ENCODE peak calls at places on chromosome 19, in six cellular contexts. H is epithelial cell of proximal tubule, Q is neural progenitor cell, G is fibroblast of mammary gland, O is AG04450, C is hepatocyte. J is an unnamed sample.

GRCh38 chr19:53328967-53329366 is 4.6 kb upstream of the ZNF845 start:
- DNase-seq in G (peak), H (no peak), C (no peak), Q (no peak), O (no peak), J (peak)

GRCh38 chr19:40420766-40421467 is 4.9 kb downstream of the SERTAD1 start:
- DNase-seq in Q (peak), O (peak), H (no peak), G (peak), C (peak), J (peak)

GRCh38 chr19:46202872-46203860 is 26.4 kb upstream of the IGFL1 start:
- DNase-seq in H (no peak), G (no peak), C (no peak), Q (no peak), O (no peak), J (no peak)

GRCh38 chr19:10812902-10813404 is 23.1 kb downstream of the TMED1 start:
- DNase-seq in C (peak), H (no peak), G (peak), O (peak), Q (no peak), J (peak)

GRCh38 chr19:41298327-41298964 is 11.5 kb upstream of the CCDC97 start:
- DNase-seq in H (no peak), G (peak), Q (no peak), C (peak), O (peak), J (peak)

GRCh38 chr19:8004723-8005513 is 523 bp downstream of the ELAVL1 start:
- DNase-seq in C (peak), H (no peak), Q (no peak), O (no peak), G (peak), J (peak)

GRCh38 chr19:55362174-55362989 is 678 bp downstream of the GARIN5B start:
- DNase-seq in C (no peak), G (no peak), O (no peak), Q (no peak), H (no peak), J (no peak)

GRCh38 chr19:56112313-56112709 is 8.8 kb downstream of the ZNF787 start:
- DNase-seq in H (no peak), Q (no peak), C (no peak), O (no peak), G (no peak), J (no peak)

GRCh38 chr19:42246143-42246868 is 3.9 kb upstream of the GSK3A start:
- DNase-seq in Q (peak), G (peak), O (peak), H (no peak), C (peak), J (peak)

GRCh38 chr19:8096071-8096470 is 43.5 kb downstream of the CCL25 start:
- DNase-seq in C (no peak), O (no peak), Q (no peak), H (no peak), G (no peak), J (no peak)

GRCh38 chr19:4911314-4911713 is 2.0 kb downstream of the UHRF1 start:
- DNase-seq in H (no peak), O (no peak), C (no peak), G (no peak), Q (peak), J (no peak)

GRCh38 chr19:4916292-4917082 is 7.2 kb downstream of the UHRF1 start:
- DNase-seq in C (no peak), Q (no peak), O (no peak), G (no peak), H (no peak), J (no peak)

GRCh38 chr19:4913996-4914735 is 4.9 kb downstream of the UHRF1 start:
- DNase-seq in H (no peak), Q (no peak), C (no peak), O (no peak), G (no peak), J (no peak)

GRCh38 chr19:4911786-4912672 is 2.7 kb downstream of the UHRF1 start:
- DNase-seq in Q (peak), G (peak), O (peak), H (peak), C (peak), J (peak)

GRCh38 chr19:4914736-4915501 is 5.6 kb downstream of the UHRF1 start:
- DNase-seq in H (no peak), G (peak), O (peak), C (peak), Q (no peak), J (peak)
- TF ChIP-seq CTCF in H (no peak), G (no peak), O (no peak), C (no peak), Q (no peak), J (no peak)

GRCh38 chr19:43430976-43431375 is 16.3 kb downstream of the TEX101 start:
- DNase-seq in C (no peak), G (no peak), Q (no peak), O (no peak), H (no peak), J (no peak)

GRCh38 chr19:43433689-43434088 is 19.0 kb downstream of the TEX101 start:
- DNase-seq in G (no peak), O (no peak), H (no peak), Q (no peak), C (no peak), J (no peak)

GRCh38 chr19:43430142-43430710 is 15.5 kb downstream of the TEX101 start:
- DNase-seq in Q (no peak), C (peak), G (no peak), O (no peak), H (no peak), J (no peak)

GRCh38 chr19:43435775-43436174 is 21.1 kb downstream of the TEX101 start:
- DNase-seq in H (no peak), G (no peak), Q (no peak), O (no peak), C (no peak), J (no peak)

GRCh38 chr19:43432866-43433673 is 18.4 kb downstream of the TEX101 start:
- DNase-seq in C (peak), H (no peak), G (peak), O (no peak), Q (peak), J (peak)
- H3K4me3 ChIP-seq in C (no peak), H (no peak), G (no peak), O (no peak), Q (no peak), J (no peak)

GRCh38 chr19:43779147-43779819 is 1.5 kb downstream of the KCNN4 start:
- DNase-seq in C (peak), Q (no peak), H (no peak), G (no peak), O (no peak), J (no peak)

GRCh38 chr19:43781630-43782310 is 997 bp upstream of the KCNN4 start:
- DNase-seq in O (no peak), C (no peak), H (no peak), G (no peak), Q (no peak), J (no peak)

GRCh38 chr19:43778651-43779050 is 2.1 kb downstream of the KCNN4 start:
- DNase-seq in C (no peak), G (no peak), O (no peak), Q (no peak), H (no peak), J (no peak)

GRCh38 chr19:43780706-43781525 is at the start of gene KCNN4:
- DNase-seq in C (peak), O (no peak), H (no peak), Q (no peak), G (peak), J (peak)

GRCh38 chr19:43779820-43780219 is 953 bp downstream of the KCNN4 start:
- DNase-seq in Q (no peak), C (peak), O (no peak), H (no peak), G (no peak), J (no peak)
- TF ChIP-seq CTCF in Q (no peak), C (no peak), O (no peak), H (no peak), G (no peak), J (no peak)

GRCh38 chr19:33022472-33023116 is 42.1 kb downstream of the RHPN2 start:
- DNase-seq in Q (peak), O (no peak), G (no peak), C (no peak), H (no peak), J (no peak)
- H3K4me3 ChIP-seq in Q (peak), O (no peak), G (no peak), C (no peak), H (no peak), J (no peak)

GRCh38 chr19:17512574-17512939 is 1.1 kb downstream of the PGLS start:
- DNase-seq in H (no peak), C (no peak), G (no peak), Q (no peak), O (no peak), J (no peak)
- TF ChIP-seq CTCF in H (no peak), C (no peak), G (no peak), Q (no peak), O (no peak), J (no peak)

DNA sequence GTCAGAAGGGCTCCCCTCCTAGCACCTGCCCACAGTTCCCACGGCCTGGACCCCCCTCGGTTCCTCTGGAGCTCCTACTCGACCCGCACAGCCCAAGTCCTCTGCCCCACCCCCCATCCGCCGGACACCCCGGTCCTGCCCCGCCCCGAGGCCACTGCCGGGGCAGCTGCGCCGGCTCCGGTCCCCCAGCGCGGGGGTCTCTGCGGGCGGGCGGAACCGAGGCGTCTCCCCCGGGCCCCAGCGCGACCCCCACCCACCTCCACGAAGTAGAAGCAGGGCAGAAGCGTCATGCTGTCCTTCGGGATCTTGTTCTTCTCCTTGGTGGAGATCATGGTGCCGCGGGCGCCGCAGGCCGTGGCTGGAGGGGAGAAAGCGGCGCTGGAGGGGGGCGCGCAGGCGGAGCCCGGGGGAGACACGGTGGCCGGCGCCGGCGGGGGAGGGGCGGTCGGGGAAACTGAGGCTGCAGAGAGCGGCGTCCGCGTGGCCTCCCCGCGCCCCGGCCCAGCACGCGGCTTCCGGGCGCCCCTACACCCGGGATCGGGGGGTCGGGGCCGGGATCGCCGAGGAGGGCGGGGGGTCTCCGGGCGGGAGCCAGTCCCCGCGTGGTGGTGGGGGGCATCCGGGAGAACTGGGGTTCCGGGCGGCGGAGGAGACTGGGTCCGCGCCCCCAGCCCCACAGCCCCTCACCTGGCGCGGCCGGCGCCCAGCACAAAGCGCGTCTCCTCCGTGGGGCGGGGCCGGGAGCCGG is at the start of gene PLPPR3:
- DNase-seq in G (no peak), C (peak), O (no peak), H (no peak), Q (peak), J (no peak)
- H3K4me3 ChIP-seq in G (no peak), C (peak), O (peak), H (no peak), Q (peak), J (peak)

GRCh38 chr19:3880471-3881271 is at the start of gene ATCAY:
- DNase-seq in Q (peak), C (no peak), G (no peak), H (no peak), O (no peak), J (no peak)

GRCh38 chr19:3881272-3882040 is 971 bp downstream of the ATCAY start:
- DNase-seq in G (no peak), Q (peak), C (no peak), O (no peak), H (no peak), J (no peak)

GRCh38 chr19:3882041-3882384 is 1.5 kb downstream of the ATCAY start:
- DNase-seq in H (no peak), C (no peak), G (no peak), Q (no peak), O (no peak), J (no peak)

GRCh38 chr19:3879656-3880055 is 829 bp upstream of the ATCAY start:
- DNase-seq in Q (no peak), O (no peak), G (no peak), H (no peak), C (no peak), J (no peak)
- TF ChIP-seq CTCF in Q (peak), O (no peak), G (no peak), H (no peak), C (no peak), J (no peak)

GRCh38 chr19:3687393-3687773 is 12.9 kb downstream of the PIP5K1C start:
- DNase-seq in C (no peak), H (no peak), Q (no peak), O (no peak), G (no peak), J (no peak)
- H3K4me3 ChIP-seq in C (no peak), H (no peak), Q (no peak), O (no peak), G (no peak), J (no peak)

GRCh38 chr19:2424686-2425621 is 2.4 kb downstream of the TIMM13 start:
- DNase-seq in H (no peak), C (peak), G (peak), Q (peak), O (peak), J (peak)
- TF ChIP-seq CTCF in H (no peak), C (peak), G (peak), Q (peak), O (peak), J (peak)

DNA sequence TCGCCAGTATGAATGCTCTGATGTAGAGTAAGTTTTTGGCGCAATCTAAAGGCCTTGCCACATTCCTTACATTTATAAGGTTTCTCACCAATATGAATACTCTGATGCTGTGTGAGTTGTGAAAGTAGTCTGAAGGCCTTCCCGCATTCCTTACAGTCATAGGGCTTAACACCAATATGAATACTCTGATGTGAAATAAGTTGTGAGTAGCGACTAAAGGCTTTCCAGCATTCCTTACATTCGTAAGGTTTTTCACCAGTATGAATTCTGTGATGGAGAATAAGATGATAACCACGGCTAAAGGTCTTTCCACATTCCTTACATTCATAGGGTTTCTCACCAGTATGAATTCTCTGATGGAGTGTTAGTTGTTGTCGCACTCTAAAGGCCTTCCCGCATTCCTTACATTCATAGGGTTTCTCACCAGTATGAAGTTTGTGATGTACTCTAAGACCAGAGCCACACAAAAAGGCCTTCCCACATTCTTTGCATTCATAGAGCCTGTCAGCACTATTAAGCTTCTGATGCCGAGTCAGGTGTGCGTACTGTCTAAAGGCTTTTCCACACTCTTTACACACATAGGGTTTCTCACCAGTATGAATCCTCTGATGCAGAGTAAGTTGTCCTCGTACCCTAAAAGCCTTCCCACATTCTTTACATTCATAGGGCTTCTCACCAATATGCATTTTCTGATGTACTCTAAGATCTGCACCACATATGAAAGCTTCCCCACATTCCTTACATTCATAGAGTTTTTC is 14.1 kb upstream of the ZFP14 start:
- DNase-seq in Q (no peak), H (no peak), O (no peak), G (no peak), C (no peak), J (no peak)
- H3K4me3 ChIP-seq in Q (no peak), H (no peak), O (no peak), G (no peak), C (no peak), J (no peak)